ENCODE peak calls at places on chromosomes 11 and 22, in five cellular contexts. O is germinal center; Y is activated naive CD4-positive, alpha-beta T cell treated with anti-CD3 and anti-CD28 coated beads, Interleukin-2, amount 10 ng/mL, durations not matched to agents 7 days and 5 days; N is RPMI7951; M is lower lobe of right lung. K is an unnamed sample.

GRCh38 chr11:93689166-93689734 is 27.8 kb downstream of the CEP295 start:
- DNase-seq in O (no peak), Y (no peak), N (no peak), M (no peak), K (no peak)

GRCh38 chr22:36136988-36137387 is 23.6 kb downstream of the APOL3 start:
- DNase-seq in O (no peak), Y (no peak), N (peak; percentile 16), M (no peak), K (no peak)

GRCh38 chr22:49372530-49373288 is 455.0 kb downstream of the BRD1 start:
- DNase-seq in O (no peak), Y (no peak), N (no peak), M (no peak), K (no peak)

GRCh38 chr11:98365941-98366340 is 654.8 kb upstream of the CNTN5 start:
- DNase-seq in O (no peak), Y (no peak), N (no peak), M (no peak), K (no peak)

GRCh38 chr11:65036931-65037330 is 4.1 kb upstream of the SAC3D1 start:
- DNase-seq in O (no peak), Y (no peak), N (no peak), M (peak; percentile 71), K (no peak)

GRCh38 chr11:119803726-119804294 is 74.8 kb upstream of the NECTIN1 start:
- DNase-seq in O (no peak), Y (no peak), N (no peak), M (peak; percentile 34), K (no peak)

GRCh38 chr11:10807629-10808552 is 835 bp downstream of the EIF4G2 start:
- DNase-seq in O (peak; percentile 53), Y (peak; percentile 64), N (peak; percentile 48), M (peak; percentile 79), K (no peak)

GRCh38 chr11:33179431-33179830 is 18.2 kb upstream of the CSTF3 start:
- DNase-seq in O (no peak), Y (peak; percentile 38), N (peak; percentile 61), M (no peak), K (no peak)

GRCh38 chr11:34926101-34926830 is 9.8 kb downstream of the PDHX start:
- DNase-seq in O (peak; percentile 10), Y (no peak), N (peak; percentile 53), M (no peak), K (no peak)

GRCh38 chr11:125062196-125062930 is 742 bp upstream of the SLC37A2 start:
- DNase-seq in O (no peak), Y (no peak), N (no peak), M (no peak), K (no peak)

GRCh38 chr22:39567135-39567946 is 3.2 kb upstream of the CACNA1I start:
- DNase-seq in O (peak; percentile 32), Y (peak; percentile 77), N (no peak), M (no peak), K (no peak)

GRCh38 chr11:12772324-12772723 is 98.1 kb downstream of the TEAD1 start:
- DNase-seq in O (no peak), Y (no peak), N (no peak), M (no peak), K (no peak)

GRCh38 chr11:78967811-78968210 is 393.1 kb upstream of the NARS2 start:
- DNase-seq in O (no peak), Y (no peak), N (no peak), M (no peak), K (no peak)

GRCh38 chr22:23237201-23237798 is 57.0 kb downstream of the BCR start:
- DNase-seq in O (no peak), Y (no peak), N (no peak), M (no peak), K (no peak)

GRCh38 chr11:130441726-130442125 is 6.7 kb upstream of the ADAMTS15 start:
- DNase-seq in O (no peak), Y (no peak), N (no peak), M (no peak), K (no peak)

GRCh38 chr11:27968461-27968860 is 139.5 kb downstream of the KIF18A start:
- DNase-seq in O (no peak), Y (no peak), N (no peak), M (no peak), K (no peak)

GRCh38 chr11:84234011-84234410 is 947.8 kb upstream of the CCDC90B start:
- DNase-seq in O (no peak), Y (no peak), N (no peak), M (no peak), K (no peak)

GRCh38 chr11:75270896-75271415 is 30.4 kb downstream of the TPBGL start:
- DNase-seq in O (no peak), Y (peak; percentile 62), N (no peak), M (no peak), K (no peak)

GRCh38 chr11:38818720-38819119 is 2220.7 kb upstream of the RAG2 start:
- DNase-seq in O (no peak), Y (no peak), N (no peak), M (no peak), K (no peak)

GRCh38 chr22:22810018-22810427 is 77.6 kb upstream of the IGLL5 start:
- DNase-seq in O (peak; percentile 53), Y (peak; percentile 85), N (no peak), M (peak; percentile 68), K (no peak)

GRCh38 chr11:66361502-66361941 is 10.0 kb downstream of the SLC29A2 start:
- DNase-seq in O (peak; percentile 1), Y (no peak), N (no peak), M (no peak), K (no peak)

K was measured in cortex of kidney.